ENCODE peak calls at places on chromosome 1, in six cellular contexts. V is mesendoderm; Y is right lobe of liver; R is effector memory CD4-positive, alpha-beta T cell; K is adipocyte; I is breast epithelium. D is an unnamed sample. For H3K27me3 and H3K36me3, the result is how much of the 10 kb centered on the place peaks cover.

GRCh38 chr1:148318123-148318899 is 164.8 kb downstream of the PPIAL4G start:
- DNase-seq in V (peak), Y (no peak), R (peak), K (peak), I (no peak), D (no peak)

GRCh38 chr1:21607549-21608529 is 61.3 kb downstream of the RAP1GAP start:
- DNase-seq in V (peak), Y (peak), R (no peak), K (peak), I (no peak), D (peak)

GRCh38 chr1:2127181-2128145 is 67.1 kb downstream of the FAAP20 start:
- DNase-seq in V (no peak), Y (no peak), R (no peak), K (no peak), I (peak), D (no peak)

GRCh38 chr1:61631436-61631835 is 93.5 kb downstream of the TM2D1 start:
- DNase-seq in V (no peak), Y (no peak), R (no peak), K (peak), I (no peak), D (no peak)

GRCh38 chr1:221335161-221336101 is 406.5 kb downstream of the DUSP10 start:
- DNase-seq in V (peak), Y (no peak), R (no peak), K (peak), I (no peak), D (peak)

GRCh38 chr1:87958201-87958600 is 629.5 kb downstream of the LMO4 start:
- DNase-seq in V (peak), Y (no peak), R (no peak), K (no peak), I (no peak), D (no peak)

GRCh38 chr1:209886219-209886536 is 51.8 kb upstream of the SYT14 start:
- DNase-seq in V (no peak), Y (no peak), R (no peak), K (no peak), I (no peak), D (no peak)

GRCh38 chr1:30090421-30090820 is 633.0 kb downstream of the MATN1 start:
- DNase-seq in V (no peak), Y (no peak), R (no peak), K (no peak), I (no peak), D (no peak)

GRCh38 chr1:35536551-35537162 is 20.5 kb downstream of the KIAA0319L start:
- DNase-seq in V (no peak), Y (no peak), R (no peak), K (no peak), I (no peak), D (no peak)

GRCh38 chr1:31694069-31694909 is 9.5 kb downstream of the COL16A1 start:
- DNase-seq in V (peak), Y (no peak), R (no peak), K (no peak), I (no peak), D (no peak)

DNA sequence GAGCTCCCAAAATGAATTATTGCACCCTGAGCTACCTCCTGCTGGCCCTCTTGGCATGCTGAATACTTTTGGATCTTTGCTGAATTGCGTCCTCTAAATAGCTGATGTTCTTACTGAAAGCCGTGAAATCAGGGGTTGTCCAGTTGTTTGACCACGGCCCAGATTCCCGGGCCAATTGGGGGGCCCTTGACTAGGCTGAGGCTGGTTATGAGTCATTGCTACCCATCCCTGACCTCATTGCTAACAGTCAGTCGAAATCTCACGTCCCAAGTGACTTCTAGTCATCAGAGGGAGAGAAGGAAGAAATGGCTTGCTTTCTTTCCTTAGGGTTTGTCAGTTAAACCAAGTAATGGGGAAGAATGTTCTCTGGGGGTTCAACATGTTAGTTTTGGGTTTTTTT is 37.4 kb downstream of the SMYD2 start:
- DNase-seq in V (no peak), Y (no peak), R (no peak), K (no peak), I (no peak), D (no peak)
- H3K4me3 ChIP-seq in V (no peak), Y (no peak), R (no peak), K (peak), I (no peak), D (no peak)

DNA sequence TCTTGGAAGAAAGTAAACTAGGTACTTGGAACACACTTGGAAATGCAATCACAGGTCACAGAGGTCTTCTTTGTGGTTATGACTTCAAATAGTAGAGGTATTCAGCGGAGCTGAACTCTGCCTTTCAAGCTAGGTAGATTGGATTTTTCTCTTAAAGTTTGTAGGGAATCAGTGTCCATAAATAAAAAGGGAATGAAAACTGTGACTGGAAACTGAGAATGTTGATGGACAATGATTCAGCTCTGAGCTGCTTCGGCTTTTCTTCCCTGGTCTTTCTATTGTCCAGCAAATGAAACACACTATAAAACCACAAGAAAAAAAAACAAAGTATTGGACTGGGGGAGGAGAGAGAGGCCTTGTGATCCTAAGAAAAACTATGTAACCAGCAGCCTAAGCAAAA is 11.1 kb downstream of the TNNI3K start:
- DNase-seq in V (no peak), Y (no peak), R (no peak), K (peak), I (no peak), D (no peak)
- H3K27me3 ChIP-seq in V (under half), Y (under half), R (under half), K (under half), I (under half), D (under half)

DNA sequence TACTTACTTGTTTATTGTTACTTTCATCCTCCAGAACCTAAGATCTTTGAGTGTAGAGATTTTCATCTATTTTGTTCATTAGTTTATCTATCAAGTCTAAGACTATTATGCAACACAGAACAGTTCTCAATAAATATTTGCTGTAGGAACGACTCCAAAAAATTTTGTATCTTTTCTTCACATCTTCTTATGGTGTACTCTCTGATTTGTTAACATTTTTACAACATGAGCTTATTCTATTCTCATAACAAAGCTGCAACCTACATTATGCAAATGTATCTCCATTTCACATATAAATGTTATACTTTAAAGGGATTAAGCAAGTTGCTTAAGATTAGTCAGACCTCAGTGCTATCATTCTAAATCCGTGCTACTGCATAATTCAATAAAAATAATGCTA is 514.2 kb upstream of the ZP4 start:
- DNase-seq in V (no peak), Y (no peak), R (no peak), K (no peak), I (no peak), D (no peak)
- H3K36me3 ChIP-seq in V (under half), Y (under half), R (under half), K (under half), I (under half), D (under half)

DNA sequence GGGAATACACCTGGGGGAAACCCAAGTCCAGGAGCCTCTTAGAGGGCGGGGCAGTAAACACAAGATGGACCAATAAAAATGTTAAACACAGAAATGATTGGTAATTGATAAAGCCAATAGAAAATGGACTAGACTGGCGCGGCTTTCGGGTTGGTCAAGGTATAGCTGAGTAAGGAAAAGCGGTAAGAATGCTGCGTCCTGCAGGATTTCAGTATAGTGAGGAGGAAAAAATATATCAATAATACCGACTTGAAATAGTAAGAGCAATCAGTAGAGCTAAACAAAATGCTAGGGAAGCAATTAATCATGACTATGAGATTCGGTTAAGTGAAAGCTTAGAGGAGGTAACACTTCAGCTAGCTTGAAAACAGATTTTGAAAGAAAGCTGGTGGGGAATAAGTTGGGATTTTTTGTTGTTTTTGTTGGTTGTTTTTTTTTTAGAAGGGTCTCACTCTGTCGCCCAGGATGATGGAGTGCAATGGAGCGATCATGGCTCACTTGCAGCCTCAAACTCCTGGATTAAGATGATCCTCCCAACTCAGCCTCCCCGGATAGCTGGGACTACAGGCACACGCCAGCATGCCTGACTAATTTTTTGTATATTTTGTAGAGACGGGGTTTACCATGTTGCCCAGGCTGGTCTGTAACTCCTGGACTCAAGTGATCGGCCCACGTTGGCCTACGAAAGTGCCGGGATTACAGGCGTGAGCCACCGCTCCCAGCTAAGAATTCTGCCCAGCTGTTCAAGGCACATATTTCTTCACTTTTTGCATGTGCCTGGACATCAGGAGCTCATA is 699 bp upstream of the TESK2 start:
- DNase-seq in V (no peak), Y (no peak), R (no peak), K (no peak), I (no peak), D (no peak)
- H3K4me3 ChIP-seq in V (no peak), Y (peak), R (peak), K (peak), I (peak), D (peak)

DNA sequence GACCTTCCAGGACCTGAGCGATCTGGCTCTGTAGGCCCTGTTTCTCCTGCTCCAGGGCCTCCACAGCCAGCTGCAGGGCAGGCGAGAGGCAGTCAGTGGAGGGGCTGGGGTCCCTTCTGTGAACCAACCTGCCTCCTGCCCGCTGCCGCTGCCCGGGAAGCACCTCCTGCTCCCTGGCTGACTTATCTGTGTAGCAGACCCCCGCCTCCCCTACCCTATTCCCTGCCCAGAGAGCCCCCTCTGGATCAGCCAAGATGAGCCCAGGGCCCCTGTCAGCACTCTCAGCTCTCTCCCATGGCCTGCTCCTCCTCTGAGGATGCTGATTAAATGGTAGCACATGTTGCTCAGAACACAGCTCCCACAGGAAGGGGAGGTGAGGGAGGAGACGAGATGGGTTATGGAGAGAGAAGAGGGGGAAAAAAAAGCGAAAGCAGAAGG is 1.9 kb downstream of the NES start:
- DNase-seq in V (no peak), Y (no peak), R (no peak), K (peak), I (no peak), D (no peak)
- H3K27me3 ChIP-seq in V (under half), Y (under half), R (half or more), K (under half), I (under half), D (under half)

GRCh38 chr1:199298825-199299224 is 660.0 kb downstream of the PTPRC start:
- DNase-seq in V (no peak), Y (no peak), R (no peak), K (peak), I (no peak), D (no peak)
- H3K36me3 ChIP-seq in V (under half), Y (under half), R (under half), K (under half), I (under half), D (under half)

GRCh38 chr1:97050501-97050900 is 328.9 kb downstream of the PTBP2 start:
- DNase-seq in V (peak), Y (no peak), R (no peak), K (peak), I (no peak), D (no peak)

GRCh38 chr1:97053275-97053674 is 331.7 kb downstream of the PTBP2 start:
- DNase-seq in V (no peak), Y (no peak), R (no peak), K (no peak), I (no peak), D (no peak)

GRCh38 chr1:97047412-97047793 is 325.8 kb downstream of the PTBP2 start:
- DNase-seq in V (no peak), Y (no peak), R (no peak), K (peak), I (no peak), D (no peak)

GRCh38 chr1:97056386-97056785 is 334.8 kb downstream of the PTBP2 start:
- DNase-seq in V (no peak), Y (no peak), R (no peak), K (no peak), I (no peak), D (no peak)

GRCh38 chr1:97051823-97052222 is 330.2 kb downstream of the PTBP2 start:
- DNase-seq in V (no peak), Y (no peak), R (no peak), K (no peak), I (no peak), D (no peak)
- H3K4me3 ChIP-seq in V (no peak), Y (no peak), R (no peak), K (no peak), I (no peak), D (no peak)

D was measured in MG63.